ENCODE peak calls at places on chromosomes 1 and 21, in ten cellular contexts. X is neural progenitor cell, M is NB4, S is right atrium auricular region, F is GM13977, N is thoracic aorta, B is Calu3, I is omental fat pad, Y is fibroblast of lung, G is body of pancreas. W is an unnamed sample.

GRCh38 chr1:234963180-234963903 is 165.3 kb downstream of the TOMM20 start:
- DNase-seq in Y (peak; percentile 86), I (no peak), F (peak; percentile 88), M (peak; percentile 98), G (peak; percentile 91), N (no peak), B (peak; percentile 89), X (no peak), S (peak; percentile 93), W (no peak)

GRCh38 chr1:19577001-19577400 is 67.1 kb upstream of the NBL1 start:
- DNase-seq in S (no peak), F (no peak), N (no peak), M (no peak), G (no peak), B (no peak), I (no peak), Y (peak; percentile 33), X (no peak), W (no peak)

GRCh38 chr1:45206808-45207624 is 611 bp upstream of the ZSWIM5 start:
- DNase-seq in S (no peak), G (no peak), Y (no peak), N (no peak), M (no peak), X (no peak), I (no peak), B (no peak), F (no peak), W (no peak)

GRCh38 chr1:212162635-212163034 is 122.6 kb upstream of the PPP2R5A start:
- DNase-seq in X (no peak), N (no peak), G (peak; percentile 25), M (no peak), B (peak; percentile 25), I (no peak), F (peak; percentile 29), S (no peak), Y (peak; percentile 70), W (no peak)

GRCh38 chr1:211951856-211952255 is 83.5 kb downstream of the INTS7 start:
- DNase-seq in S (no peak), M (peak; percentile 30), N (no peak), G (no peak), F (peak; percentile 59), I (no peak), Y (peak; percentile 11), B (peak; percentile 48), X (no peak), W (no peak)

GRCh38 chr1:20578062-20578461 is 10.8 kb upstream of the CDA start:
- DNase-seq in S (no peak), B (no peak), N (no peak), I (no peak), F (no peak), M (no peak), G (no peak), Y (no peak), X (no peak), W (no peak)

GRCh38 chr1:183403386-183403957 is 14.7 kb downstream of the NMNAT2 start:
- DNase-seq in M (no peak), B (no peak), S (no peak), I (no peak), X (peak; percentile 24), G (no peak), N (no peak), F (no peak), Y (no peak), W (no peak)

GRCh38 chr1:48697066-48697707 is 79.5 kb downstream of the BEND5 start:
- DNase-seq in G (peak; percentile 56), N (no peak), F (peak; percentile 56), X (peak; percentile 71), M (peak; percentile 60), I (peak; percentile 49), Y (peak; percentile 28), B (peak; percentile 73), S (peak; percentile 78), W (no peak)

GRCh38 chr1:54487571-54488050 is 60.4 kb upstream of the ACOT11 start:
- DNase-seq in M (no peak), S (no peak), X (peak; percentile 45), I (no peak), B (no peak), Y (no peak), N (no peak), G (peak; percentile 42), F (peak; percentile 55), W (no peak)

GRCh38 chr1:97883823-97884222 is 37.0 kb downstream of the DPYD start:
- DNase-seq in G (no peak), X (no peak), N (no peak), M (no peak), I (no peak), Y (no peak), F (no peak), B (no peak), S (no peak), W (no peak)

GRCh38 chr21:38815060-38815405 is 9.3 kb downstream of the ETS2 start:
- DNase-seq in S (no peak), G (no peak), F (no peak), I (no peak), M (no peak), Y (no peak), N (no peak), X (no peak), B (no peak), W (no peak)

GRCh38 chr1:219669556-219669955 is 56.7 kb upstream of the ZC3H11B start:
- DNase-seq in I (no peak), S (no peak), M (no peak), F (no peak), N (no peak), B (no peak), Y (no peak), G (no peak), X (no peak), W (no peak)

GRCh38 chr1:41242645-41243171 is 602 bp upstream of the SCMH1 start:
- DNase-seq in I (no peak), F (peak; percentile 27), N (no peak), X (peak; percentile 3), B (no peak), S (no peak), G (peak; percentile 32), M (no peak), Y (no peak), W (no peak)

GRCh38 chr1:41240806-41241747 is 1.0 kb downstream of the SCMH1 start:
- DNase-seq in M (peak; percentile 83), F (peak; percentile 82), Y (peak; percentile 47), I (no peak), S (peak; percentile 66), B (peak; percentile 67), G (peak; percentile 68), X (peak; percentile 65), N (no peak), W (peak; percentile 51)

GRCh38 chr1:41241748-41242644 is at the start of gene SCMH1:
- DNase-seq in S (no peak), Y (peak; percentile 33), B (peak; percentile 52), N (no peak), F (peak; percentile 88), X (peak; percentile 91), M (peak; percentile 77), G (peak; percentile 50), I (no peak), W (peak; percentile 63)

GRCh38 chr1:41238311-41239094 is 3.6 kb downstream of the SCMH1 start:
- DNase-seq in F (no peak), B (no peak), Y (peak; percentile 11), X (no peak), S (no peak), G (no peak), I (no peak), N (no peak), M (no peak), W (no peak)

GRCh38 chr1:41239988-41240610 is 2.0 kb downstream of the SCMH1 start:
- DNase-seq in F (peak; percentile 44), I (no peak), M (peak; percentile 66), N (no peak), S (no peak), X (no peak), Y (peak; percentile 78), G (peak; percentile 46), B (no peak), W (no peak)
- TF ChIP-seq CTCF in F (peak; percentile 35), I (no peak), M (no peak), N (peak; percentile 34), S (peak; percentile 44), X (no peak), Y (peak; percentile 66), G (peak; percentile 44), B (no peak), W (no peak)

GRCh38 chr1:71399594-71399993 is 318.8 kb upstream of the ZRANB2 start:
- DNase-seq in S (no peak), X (no peak), M (no peak), Y (peak; percentile 12), I (no peak), N (no peak), F (no peak), G (no peak), B (no peak), W (no peak)

GRCh38 chr1:71400050-71400449 is 319.2 kb upstream of the ZRANB2 start:
- DNase-seq in G (no peak), S (no peak), M (no peak), F (no peak), N (no peak), Y (no peak), I (no peak), B (no peak), X (no peak), W (no peak)
- TF ChIP-seq CTCF in G (no peak), S (no peak), M (no peak), F (no peak), N (no peak), Y (no peak), I (no peak), B (no peak), X (no peak), W (no peak)

GRCh38 chr1:93735722-93736121 is 54.1 kb upstream of the BCAR3 start:
- DNase-seq in B (no peak), F (no peak), G (no peak), N (no peak), Y (peak; percentile 58), X (no peak), I (no peak), M (no peak), S (no peak), W (no peak)
- TF ChIP-seq CTCF in B (no peak), F (no peak), G (no peak), N (no peak), Y (peak; percentile 33), X (no peak), I (no peak), M (no peak), S (no peak), W (no peak)

GRCh38 chr1:207317561-207317960 is 3.9 kb upstream of the CD55 start:
- DNase-seq in S (no peak), G (no peak), X (no peak), B (no peak), Y (no peak), M (no peak), I (no peak), F (no peak), N (no peak), W (no peak)
- TF ChIP-seq CTCF in S (no peak), G (no peak), X (no peak), B (no peak), Y (no peak), M (no peak), I (no peak), F (no peak), N (no peak), W (no peak)